ENCODE peak calls at places on chromosomes 11 and 22, in seven cellular contexts. B is IMR-90, F is neuronal stem cell, N is mesendoderm, Z is mesenchymal stem cell, A is H1, L is trophoblast cell. P is an unnamed sample.

GRCh38 chr11:120863359-120863758 is 160.5 kb upstream of the TBCEL start:
- DNase-seq in B (peak; percentile 15), Z (peak; percentile 14), F (no peak), N (no peak), A (no peak), L (peak; percentile 93), P (no peak)

GRCh38 chr11:66317766-66318575 is 1.1 kb upstream of the CD248 start:
- DNase-seq in N (peak; percentile 80), A (no peak), L (peak; percentile 50), F (no peak), Z (peak; percentile 95), B (peak; percentile 94), P (peak; percentile 66)

GRCh38 chr22:42949159-42949558 is 65.8 kb downstream of the PACSIN2 start:
- DNase-seq in A (no peak), N (peak; percentile 58), L (peak; percentile 47), Z (no peak), B (peak; percentile 69), F (no peak), P (peak; percentile 23)

GRCh38 chr22:27317156-27317555 is 484.4 kb downstream of the MN1 start:
- DNase-seq in N (peak; percentile 65), F (no peak), L (no peak), B (no peak), A (no peak), Z (peak; percentile 62), P (peak; percentile 50)

GRCh38 chr11:61113209-61113608 is 10.9 kb downstream of the CD5 start:
- DNase-seq in Z (no peak), B (no peak), L (no peak), A (no peak), F (no peak), N (no peak), P (no peak)

GRCh38 chr11:2929511-2929879 is 275 bp upstream of the PHLDA2 start:
- DNase-seq in A (no peak), L (peak; percentile 73), F (no peak), Z (peak; percentile 89), N (no peak), B (peak; percentile 72), P (no peak)

GRCh38 chr11:45930951-45931563 is 8.6 kb downstream of the LARGE2 start:
- DNase-seq in L (no peak), A (no peak), N (no peak), F (no peak), Z (no peak), B (no peak), P (no peak)

GRCh38 chr11:72091292-72091691 is 10.6 kb downstream of the LRRC51 start:
- DNase-seq in Z (peak; percentile 72), A (peak; percentile 66), L (peak; percentile 70), B (peak; percentile 54), F (peak; percentile 59), N (peak; percentile 90), P (peak; percentile 85)

GRCh38 chr11:104043678-104044239 is 7.3 kb downstream of the DDI1 start:
- DNase-seq in N (no peak), Z (peak; percentile 3), L (no peak), A (no peak), F (no peak), B (peak; percentile 80), P (no peak)

GRCh38 chr11:62150887-62151736 is 27.3 kb downstream of the INCENP start:
- DNase-seq in L (no peak), A (no peak), Z (no peak), B (no peak), N (no peak), F (no peak), P (no peak)

GRCh38 chr11:113507341-113507740 is 32.1 kb upstream of the DRD2 start:
- DNase-seq in F (no peak), L (no peak), N (no peak), Z (no peak), A (no peak), B (no peak), P (no peak)

GRCh38 chr11:78037825-78038620 is 14.9 kb upstream of the KCTD14 start:
- DNase-seq in A (no peak), F (no peak), L (no peak), N (no peak), B (no peak), Z (no peak), P (no peak)

GRCh38 chr11:20388096-20389055 is 860 bp downstream of the PRMT3 start:
- DNase-seq in L (no peak), F (no peak), A (no peak), Z (peak; percentile 20), N (peak; percentile 17), B (no peak), P (no peak)

GRCh38 chr22:48864748-48865147 is 962.9 kb downstream of the BRD1 start:
- DNase-seq in F (no peak), B (no peak), N (no peak), A (no peak), Z (no peak), L (no peak), P (no peak)

GRCh38 chr11:34050536-34050935 is 995 bp upstream of the CAPRIN1 start:
- DNase-seq in L (no peak), B (peak; percentile 10), A (no peak), F (no peak), Z (peak; percentile 71), N (no peak), P (no peak)

GRCh38 chr22:24474221-24474620 is 20.9 kb upstream of the UPB1 start:
- DNase-seq in N (peak; percentile 87), L (peak; percentile 40), A (no peak), B (peak; percentile 92), Z (peak; percentile 89), F (no peak), P (no peak)

GRCh38 chr11:31875861-31876625 is 64.9 kb upstream of the PAX6 start:
- DNase-seq in F (peak; percentile 67), Z (no peak), A (no peak), B (no peak), L (no peak), N (peak; percentile 93), P (peak; percentile 35)

DNA sequence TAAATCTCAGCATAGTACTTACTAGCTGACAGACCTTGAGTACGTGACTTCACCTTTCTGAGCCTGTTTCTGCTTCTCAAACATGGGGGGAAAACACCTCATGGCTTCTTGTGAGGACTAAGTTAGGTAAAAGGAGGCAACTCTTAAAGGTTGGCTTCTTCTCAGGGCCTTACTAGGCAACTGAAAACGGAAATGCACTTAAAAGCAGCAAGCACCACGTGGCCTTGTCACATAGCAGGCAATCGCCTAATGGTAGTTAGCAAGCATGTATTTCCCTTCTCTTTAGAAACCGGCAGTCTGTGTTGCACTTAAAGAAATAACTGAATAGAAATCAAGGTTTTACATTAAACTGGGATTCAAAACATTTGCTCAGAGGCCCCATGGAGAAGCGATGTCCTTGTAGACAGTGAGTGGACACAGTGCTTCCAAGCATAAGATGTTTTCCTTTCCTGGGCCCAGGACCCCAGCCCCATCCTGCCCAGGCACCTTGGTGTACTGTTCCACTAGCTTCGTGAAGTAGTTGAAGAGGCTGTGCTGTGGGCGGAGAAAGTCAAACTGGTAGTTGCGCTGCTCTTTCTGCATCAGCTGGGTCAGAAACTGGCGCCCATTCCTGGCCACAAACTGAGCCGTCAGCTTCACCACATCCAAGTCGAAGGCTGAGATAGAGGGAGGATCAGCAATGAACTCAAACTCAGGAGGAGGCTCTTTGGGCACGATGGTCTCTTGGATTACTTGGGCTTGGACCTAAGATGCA is 12.1 kb downstream of the SF3A1 start:
- DNase-seq in N (no peak), B (no peak), F (no peak), L (no peak), A (no peak), Z (no peak), P (no peak)
- H3K18ac ChIP-seq in N (no peak overlapping the region), B (no peak overlapping the region), F (no peak overlapping the region), L (no peak overlapping the region), A (no peak overlapping the region), Z (no peak overlapping the region), P (no peak overlapping the region)

GRCh38 chr11:100735949-100736675 is 49.0 kb downstream of the ARHGAP42 start:
- DNase-seq in A (no peak), Z (peak; percentile 85), B (peak; percentile 35), N (peak; percentile 62), F (no peak), L (peak; percentile 73), P (no peak)
- H3K18ac ChIP-seq in A (no peak overlapping the region), Z (no peak overlapping the region), B (no peak overlapping the region), N (peak overlapping the region; percentile 90), F (no peak overlapping the region), L (no peak overlapping the region), P (no peak overlapping the region)

DNA sequence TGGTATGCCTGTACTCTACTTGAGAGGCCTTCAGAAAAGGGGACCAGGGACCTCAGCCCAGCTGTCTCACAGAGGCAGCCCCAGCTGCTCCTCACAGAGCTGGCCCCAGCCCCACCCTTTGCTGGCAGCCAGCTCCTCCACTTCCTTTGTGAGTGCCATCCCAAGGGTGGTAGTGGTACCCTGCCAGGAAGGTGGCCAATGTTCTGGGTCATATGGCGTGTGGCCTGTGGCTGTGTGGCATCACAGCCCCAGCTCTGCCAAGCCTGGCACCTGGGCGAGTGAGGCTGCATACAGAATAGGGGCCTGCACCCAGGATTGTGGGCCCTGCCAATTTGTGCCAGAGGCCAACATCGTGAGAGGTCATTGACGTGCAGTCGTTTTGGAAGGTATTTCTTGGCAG is 10.7 kb downstream of the TUB start:
- DNase-seq in B (no peak), F (no peak), L (no peak), A (no peak), Z (no peak), N (no peak), P (peak; percentile 14)
- H3K18ac ChIP-seq in B (no peak overlapping the region), F (no peak overlapping the region), L (no peak overlapping the region), A (no peak overlapping the region), Z (no peak overlapping the region), N (no peak overlapping the region), P (no peak overlapping the region)

DNA sequence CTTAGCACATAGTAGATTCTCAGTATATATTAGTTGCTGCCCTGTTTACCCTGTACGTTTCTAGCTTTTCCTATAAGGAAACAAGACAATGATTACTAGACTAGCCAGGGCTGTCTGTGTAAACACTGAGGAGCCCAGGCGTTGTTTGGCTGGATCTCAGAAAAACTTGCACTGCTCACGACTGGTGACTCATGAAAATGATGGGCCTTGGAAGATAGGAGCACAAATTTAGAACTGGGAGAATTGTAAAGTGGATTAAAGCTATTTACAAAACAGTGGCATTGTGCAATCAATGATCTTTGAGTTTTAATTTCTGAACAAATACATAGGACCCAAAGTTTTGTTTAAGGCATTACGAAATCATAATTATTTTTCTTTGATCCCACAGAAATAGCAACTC is 276.9 kb downstream of the FAM76B start:
- DNase-seq in Z (peak; percentile 97), A (no peak), F (no peak), N (no peak), B (peak; percentile 88), L (no peak), P (no peak)
- H3K18ac ChIP-seq in Z (no peak overlapping the region), A (no peak overlapping the region), F (no peak overlapping the region), N (no peak overlapping the region), B (no peak overlapping the region), L (no peak overlapping the region), P (no peak overlapping the region)

GRCh38 chr11:12134239-12134590 is 23.8 kb downstream of the MICAL2 start:
- DNase-seq in B (no peak), L (no peak), F (no peak), N (no peak), A (no peak), Z (no peak), P (no peak)
- H3K18ac ChIP-seq in B (no peak overlapping the region), L (no peak overlapping the region), F (no peak overlapping the region), N (no peak overlapping the region), A (no peak overlapping the region), Z (no peak overlapping the region), P (no peak overlapping the region)

GRCh38 chr11:94112182-94112960 is 16.3 kb upstream of the PANX1 start:
- DNase-seq in L (no peak), Z (no peak), B (no peak), A (no peak), N (no peak), F (no peak), P (no peak)
- H3K18ac ChIP-seq in L (no peak overlapping the region), Z (no peak overlapping the region), B (peak overlapping the region; percentile 54), A (no peak overlapping the region), N (no peak overlapping the region), F (no peak overlapping the region), P (no peak overlapping the region)